ENCODE peak calls at places on chromosomes 6 and 20, in six cellular contexts. A is left ventricle myocardium inferior, L is AG04450, S is lower lobe of right lung, O is AG09309, Z is psoas muscle. K is an unnamed sample.

GRCh38 chr20:23147964-23148720 is 62.0 kb upstream of the CD93 start:
- DNase-seq in A (no peak), O (peak), L (no peak), S (peak), Z (peak), K (peak)

GRCh38 chr6:152356659-152357058 is 280.5 kb downstream of the SYNE1 start:
- DNase-seq in Z (no peak), O (peak), S (no peak), L (no peak), A (no peak), K (no peak)

GRCh38 chr6:31575335-31575901 is at the start of gene TNF:
- DNase-seq in L (no peak), Z (peak), S (peak), O (no peak), A (peak), K (no peak)

GRCh38 chr6:85166106-85166505 is 283.8 kb upstream of the NT5E start:
- DNase-seq in O (no peak), L (no peak), A (no peak), Z (no peak), S (no peak), K (no peak)

GRCh38 chr6:72250664-72251063 is 364.3 kb downstream of the RIMS1 start:
- DNase-seq in Z (no peak), S (no peak), A (no peak), L (no peak), O (no peak), K (no peak)

GRCh38 chr20:275791-276190 is 14.8 kb downstream of the C20orf96 start:
- DNase-seq in Z (no peak), A (no peak), O (no peak), S (no peak), L (no peak), K (peak)

GRCh38 chr6:108156180-108156937 is 9.5 kb upstream of the NR2E1 start:
- DNase-seq in O (no peak), S (no peak), Z (no peak), L (no peak), A (no peak), K (no peak)

GRCh38 chr20:1291191-1291741 is 25.2 kb downstream of the SNPH start:
- DNase-seq in S (no peak), Z (no peak), A (no peak), L (no peak), O (no peak), K (no peak)

GRCh38 chr20:47133809-47134456 is 222.6 kb downstream of the ZMYND8 start:
- DNase-seq in S (no peak), Z (peak), O (no peak), L (no peak), A (no peak), K (no peak)

GRCh38 chr6:54665246-54665645 is 181.3 kb upstream of the FAM83B start:
- DNase-seq in L (no peak), O (no peak), A (no peak), Z (no peak), S (no peak), K (no peak)

GRCh38 chr6:167827062-167827587 is 414 bp downstream of the AFDN start:
- DNase-seq in L (no peak), A (peak), S (peak), O (no peak), Z (no peak), K (no peak)

GRCh38 chr6:157724960-157725741 is 97.9 kb upstream of the SNX9 start:
- DNase-seq in O (no peak), L (no peak), A (peak), Z (no peak), S (no peak), K (no peak)

GRCh38 chr6:106538145-106538544 is 91.2 kb downstream of the RTN4IP1 start:
- DNase-seq in Z (no peak), L (no peak), A (no peak), S (no peak), O (no peak), K (no peak)

GRCh38 chr20:45456632-45457031 is 12.9 kb upstream of the WFDC2 start:
- DNase-seq in Z (no peak), L (no peak), O (no peak), S (peak), A (no peak), K (no peak)

GRCh38 chr6:154414021-154414813 is 57.6 kb upstream of the IPCEF1 start:
- DNase-seq in A (no peak), S (no peak), L (peak), Z (no peak), O (no peak), K (no peak)

GRCh38 chr20:20627471-20627870 is 85.0 kb downstream of the RALGAPA2 start:
- DNase-seq in Z (no peak), S (no peak), A (no peak), L (no peak), O (no peak), K (no peak)

GRCh38 chr6:139996253-139996834 is 621.9 kb upstream of the CITED2 start:
- DNase-seq in O (no peak), S (no peak), A (no peak), L (no peak), Z (no peak), K (no peak)

GRCh38 chr6:54737247-54737646 is 109.3 kb upstream of the FAM83B start:
- DNase-seq in S (no peak), A (no peak), Z (no peak), L (no peak), O (no peak), K (no peak)

GRCh38 chr20:6711950-6712634 is 55.4 kb upstream of the BMP2 start:
- DNase-seq in S (peak), Z (no peak), A (no peak), O (no peak), L (no peak), K (no peak)

GRCh38 chr6:89925826-89926225 is 31.6 kb downstream of the GJA10 start:
- DNase-seq in Z (no peak), L (no peak), O (no peak), A (no peak), S (no peak), K (no peak)

GRCh38 chr20:64138276-64138815 is 25.9 kb upstream of the MYT1 start:
- DNase-seq in A (no peak), L (no peak), O (no peak), Z (no peak), S (peak), K (no peak)

GRCh38 chr6:40551966-40552365 is 35.2 kb downstream of the LRFN2 start:
- DNase-seq in Z (no peak), O (no peak), L (no peak), A (no peak), S (no peak), K (no peak)

GRCh38 chr6:131807321-131807643 is 538 bp upstream of the ENPP1 start:
- DNase-seq in S (no peak), Z (no peak), O (no peak), L (no peak), A (no peak), K (no peak)

GRCh38 chr6:131811510-131811909 is 3.7 kb downstream of the ENPP1 start:
- DNase-seq in Z (no peak), S (no peak), L (no peak), O (no peak), A (no peak), K (no peak)

GRCh38 chr6:131803007-131803769 is 4.6 kb upstream of the ENPP1 start:
- DNase-seq in Z (no peak), A (no peak), O (no peak), S (no peak), L (no peak), K (no peak)

GRCh38 chr6:131808460-131809269 is 845 bp downstream of the ENPP1 start:
- DNase-seq in S (no peak), O (no peak), A (no peak), Z (no peak), L (no peak), K (no peak)

GRCh38 chr6:131807644-131808459 is at the start of gene ENPP1:
- DNase-seq in O (no peak), S (peak), A (peak), Z (peak), L (no peak), K (peak)
- TF ChIP-seq CTCF in O (peak), S (peak), A (peak), Z (peak), L (peak), K (peak)

DNA sequence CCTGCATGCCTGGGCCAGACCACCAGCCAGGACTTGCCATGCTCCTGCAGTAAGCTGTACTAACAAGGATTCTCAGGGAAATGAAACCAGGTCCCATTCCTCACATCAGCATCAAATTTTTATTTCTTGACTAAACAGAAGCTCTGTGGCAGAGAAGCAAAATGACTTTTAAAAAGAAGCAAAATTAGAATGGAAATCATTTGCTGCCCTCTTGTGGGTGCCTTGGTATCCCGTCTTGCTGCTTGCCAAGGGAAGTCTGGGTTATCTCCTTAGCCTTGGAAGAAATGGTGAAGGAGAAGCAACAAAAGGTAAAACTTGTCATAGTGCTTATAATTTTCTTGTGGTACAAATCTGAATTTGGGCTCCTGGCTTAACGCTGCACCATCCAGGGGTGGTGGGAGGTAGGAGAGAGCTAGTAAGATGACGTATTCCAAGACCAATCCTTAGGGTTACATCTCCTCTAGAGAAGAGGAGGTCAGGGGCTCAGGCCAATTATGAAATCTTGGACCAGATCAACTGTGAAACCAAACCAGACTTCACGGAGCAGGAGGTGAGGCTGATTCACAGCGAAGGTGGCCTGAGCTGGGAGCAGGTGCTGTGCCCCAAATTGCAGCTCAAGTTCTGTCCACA is 107.5 kb downstream of the FAXC start:
- DNase-seq in L (peak), S (no peak), A (no peak), O (no peak), Z (no peak), K (no peak)
- TF ChIP-seq CTCF in L (peak), S (peak), A (peak), O (peak), Z (peak), K (peak)

GRCh38 chr20:38599410-38599882 is 2.2 kb upstream of the ARHGAP40 start:
- DNase-seq in S (peak), Z (peak), O (no peak), L (no peak), A (peak), K (no peak)

GRCh38 chr20:38600057-38600456 is 1.6 kb upstream of the ARHGAP40 start:
- DNase-seq in S (no peak), L (no peak), O (no peak), Z (no peak), A (no peak), K (no peak)

GRCh38 chr20:38603286-38603685 is 1.7 kb downstream of the ARHGAP40 start:
- DNase-seq in A (no peak), Z (no peak), O (no peak), S (no peak), L (no peak), K (no peak)

GRCh38 chr20:38602185-38602581 is 574 bp downstream of the ARHGAP40 start:
- DNase-seq in L (no peak), A (no peak), O (no peak), S (no peak), Z (no peak), K (no peak)

DNA sequence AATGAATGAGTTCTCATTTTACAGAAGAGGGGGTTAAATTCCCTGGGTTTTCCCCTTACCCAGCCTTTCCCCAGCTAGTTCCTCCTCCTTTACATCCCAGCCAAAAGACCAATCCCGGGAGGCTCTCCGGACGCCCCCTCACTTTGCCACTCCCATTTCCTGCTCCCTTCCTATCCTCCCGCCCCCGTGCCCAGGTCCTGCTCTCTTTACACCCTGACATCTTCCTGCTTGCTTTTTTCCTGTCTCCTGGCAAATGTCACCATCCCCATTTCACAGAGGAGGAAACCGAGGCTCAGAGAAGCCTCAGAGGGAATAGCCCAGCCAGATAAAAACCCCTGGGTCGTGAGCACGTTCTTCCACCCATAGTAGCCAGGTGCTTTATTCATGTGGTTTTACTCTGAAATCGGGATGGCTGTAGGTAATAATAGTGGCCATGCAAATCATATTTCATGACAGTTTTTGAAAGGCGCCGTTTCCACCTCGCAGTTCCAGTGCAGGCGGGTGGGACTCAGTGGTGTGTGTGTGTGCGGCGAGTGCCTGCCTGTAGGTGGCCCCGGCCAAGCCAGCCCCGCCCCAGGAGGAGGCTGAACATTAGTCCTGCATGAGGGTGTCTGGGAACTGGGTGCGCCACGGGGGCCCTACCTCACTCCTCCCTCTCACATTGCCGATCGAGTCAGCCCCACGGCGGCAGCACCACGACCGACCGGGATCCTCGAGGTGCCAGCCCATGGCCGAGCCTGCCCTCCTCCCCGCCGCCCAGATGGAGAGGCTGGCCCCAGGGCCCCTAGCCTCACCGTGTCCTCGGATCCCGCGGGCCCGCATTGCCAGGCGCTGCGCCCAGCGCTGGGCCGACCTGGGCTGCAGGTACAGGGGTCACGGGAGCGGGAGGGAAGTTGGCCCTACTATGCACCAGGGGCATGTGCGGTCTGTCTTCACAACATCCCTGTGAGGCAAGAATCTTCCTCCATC is at the start of gene ARHGAP40:
- DNase-seq in L (no peak), S (peak), A (no peak), Z (no peak), O (no peak), K (no peak)
- TF ChIP-seq CTCF in L (peak), S (no peak), A (peak), Z (no peak), O (peak), K (no peak)

DNA sequence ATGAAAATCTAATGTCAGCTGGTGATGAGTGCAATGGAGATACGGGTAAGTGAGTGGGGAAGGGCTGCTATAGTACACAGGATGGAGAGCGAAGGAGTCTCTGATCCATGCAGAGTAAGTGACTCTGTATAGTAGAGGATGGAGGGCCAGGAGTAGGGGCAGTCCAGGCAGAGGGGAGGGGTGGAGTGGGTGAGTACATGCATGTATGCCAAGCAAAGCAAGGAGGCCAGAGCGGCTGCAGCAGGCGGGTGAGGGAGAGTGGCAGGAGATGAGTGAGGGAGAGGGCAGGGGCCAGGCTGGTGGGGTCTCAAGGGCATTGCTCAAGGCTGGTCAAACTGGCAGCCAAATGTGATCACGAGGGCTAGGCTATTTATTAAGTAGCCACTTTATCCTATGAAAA is 94.0 kb downstream of the PREP start:
- DNase-seq in Z (no peak), A (no peak), L (no peak), S (no peak), O (no peak), K (no peak)
- TF ChIP-seq CTCF in Z (no peak), A (no peak), L (no peak), S (no peak), O (no peak), K (no peak)

DNA sequence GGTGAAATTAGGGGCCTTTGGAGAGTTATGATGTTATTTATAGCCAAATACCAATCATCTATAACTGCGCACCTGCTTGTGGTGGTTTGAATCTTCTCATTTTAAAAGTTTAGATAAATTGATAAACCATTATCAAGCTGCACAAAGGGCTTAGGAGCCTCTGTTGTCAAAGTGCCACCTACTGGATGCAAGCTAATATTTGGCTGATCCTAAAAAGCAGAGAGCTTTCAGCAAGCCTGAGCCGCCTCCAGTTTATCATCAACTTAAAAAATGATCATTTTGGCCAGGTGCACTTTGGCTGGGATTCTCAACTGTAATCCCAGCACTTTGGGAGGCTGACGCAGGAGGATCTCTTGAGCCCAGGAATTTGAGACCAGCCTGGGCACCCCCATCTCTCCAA is 58.5 kb upstream of the ATXN1 start:
- DNase-seq in L (no peak), S (no peak), Z (no peak), O (no peak), A (no peak), K (no peak)
- TF ChIP-seq CTCF in L (peak), S (no peak), Z (no peak), O (peak), A (peak), K (peak)

DNA sequence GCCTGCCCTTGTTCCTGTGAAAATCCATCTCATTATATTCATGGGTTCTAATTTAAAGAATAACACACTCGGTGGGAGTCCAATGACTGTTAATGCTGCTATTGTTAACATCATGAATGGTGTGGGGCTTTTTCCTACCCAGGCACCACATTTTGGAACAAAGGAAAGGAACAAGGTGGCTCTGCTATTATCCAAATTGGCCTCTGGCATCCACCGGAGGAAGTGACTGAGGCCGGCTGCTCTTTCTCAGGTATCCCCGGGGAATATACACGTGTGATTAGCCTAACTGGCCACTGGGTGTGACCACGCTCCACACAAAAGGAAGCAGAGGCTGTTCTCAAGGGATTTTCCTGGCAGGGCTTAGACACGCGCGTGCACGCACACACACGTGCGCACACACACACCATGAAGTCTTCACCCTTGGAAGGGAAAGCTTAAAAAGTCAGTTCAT is 601.2 kb upstream of the ARID1B start:
- DNase-seq in Z (peak), S (peak), L (no peak), O (no peak), A (peak), K (no peak)
- TF ChIP-seq CTCF in Z (no peak), S (no peak), L (no peak), O (no peak), A (peak), K (no peak)

GRCh38 chr6:131780600-131780999 is 27.2 kb upstream of the ENPP1 start:
- DNase-seq in O (no peak), S (no peak), Z (no peak), L (no peak), A (no peak), K (no peak)

GRCh38 chr6:131779304-131779703 is 28.5 kb upstream of the ENPP1 start:
- DNase-seq in Z (no peak), O (no peak), A (no peak), L (no peak), S (no peak), K (no peak)

GRCh38 chr6:131782764-131783163 is 25.1 kb upstream of the ENPP1 start:
- DNase-seq in O (no peak), S (no peak), A (no peak), Z (no peak), L (no peak), K (no peak)

GRCh38 chr6:131784561-131784960 is 23.3 kb upstream of the ENPP1 start:
- DNase-seq in O (no peak), S (no peak), Z (no peak), A (peak), L (no peak), K (no peak)

DNA sequence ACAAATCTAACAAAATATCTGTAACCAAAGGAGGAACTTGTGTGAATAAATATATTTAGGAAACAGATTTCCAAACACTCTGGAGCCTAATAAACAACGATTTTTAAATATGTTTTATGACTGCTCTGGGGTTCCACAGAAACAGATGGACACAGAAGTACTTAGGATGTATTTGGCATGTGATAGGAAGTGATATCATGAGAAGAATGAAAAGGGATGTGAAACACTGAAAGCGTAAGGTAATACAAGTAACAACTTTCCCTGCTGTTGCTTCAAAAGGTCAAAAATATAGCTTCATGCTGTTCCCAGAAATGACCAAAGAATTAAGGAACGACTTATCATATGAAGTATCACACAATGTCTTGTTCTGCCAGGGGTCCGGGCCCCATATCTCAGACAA is 26.1 kb upstream of the ENPP1 start:
- DNase-seq in A (no peak), O (no peak), L (no peak), Z (no peak), S (no peak), K (no peak)
- TF ChIP-seq CTCF in A (no peak), O (no peak), L (no peak), Z (no peak), S (no peak), K (no peak)